ENCODE peak calls at places on chromosomes 11 and 22, in seven cellular contexts. One of them, this sample, is unnamed.

GRCh38 chr11:34773826-34774225 is 142.4 kb downstream of the APIP start:
- DNase-seq in neural progenitor cell: no peak
- DNase-seq in cardiac muscle cell: peak
- DNase-seq in HCT116: no peak
- DNase-seq in psoas muscle: no peak
- DNase-seq in cardiac fibroblast: peak
- DNase-seq in BJ: no peak
- DNase-seq in this sample: peak

GRCh38 chr22:29879738-29880137 is 3.2 kb upstream of the MTMR3 start:
- DNase-seq in cardiac fibroblast: no peak
- DNase-seq in psoas muscle: no peak
- DNase-seq in HCT116: peak
- DNase-seq in neural progenitor cell: no peak
- DNase-seq in cardiac muscle cell: no peak
- DNase-seq in BJ: no peak
- DNase-seq in this sample: no peak

GRCh38 chr11:96045622-96046456 is 121.9 kb upstream of the MTMR2 start:
- DNase-seq in HCT116: no peak
- DNase-seq in cardiac fibroblast: peak
- DNase-seq in neural progenitor cell: peak
- DNase-seq in psoas muscle: peak
- DNase-seq in cardiac muscle cell: peak
- DNase-seq in BJ: peak
- DNase-seq in this sample: peak

GRCh38 chr11:59501931-59502330 is 1.4 kb upstream of the OR4D11 start:
- DNase-seq in BJ: no peak
- DNase-seq in psoas muscle: no peak
- DNase-seq in neural progenitor cell: no peak
- DNase-seq in cardiac muscle cell: no peak
- DNase-seq in cardiac fibroblast: no peak
- DNase-seq in HCT116: no peak
- DNase-seq in this sample: no peak

GRCh38 chr11:9269492-9270030 is 4.4 kb upstream of the DENND5A start:
- DNase-seq in BJ: no peak
- DNase-seq in psoas muscle: no peak
- DNase-seq in neural progenitor cell: no peak
- DNase-seq in HCT116: no peak
- DNase-seq in cardiac muscle cell: peak
- DNase-seq in cardiac fibroblast: peak
- DNase-seq in this sample: peak

GRCh38 chr11:111918390-111919256 is at the start of gene C11orf52:
- DNase-seq in psoas muscle: peak
- DNase-seq in neural progenitor cell: peak
- DNase-seq in HCT116: peak
- DNase-seq in cardiac fibroblast: peak
- DNase-seq in BJ: no peak
- DNase-seq in cardiac muscle cell: peak
- DNase-seq in this sample: no peak

GRCh38 chr22:38782402-38783094 is 11.4 kb downstream of the DNAL4 start:
- DNase-seq in cardiac muscle cell: peak
- DNase-seq in neural progenitor cell: peak
- DNase-seq in HCT116: no peak
- DNase-seq in cardiac fibroblast: peak
- DNase-seq in BJ: no peak
- DNase-seq in psoas muscle: no peak
- DNase-seq in this sample: no peak

GRCh38 chr11:103648670-103649400 is 387.6 kb upstream of the DDI1 start:
- DNase-seq in cardiac muscle cell: peak
- DNase-seq in HCT116: no peak
- DNase-seq in psoas muscle: no peak
- DNase-seq in BJ: no peak
- DNase-seq in cardiac fibroblast: peak
- DNase-seq in neural progenitor cell: no peak
- DNase-seq in this sample: no peak

GRCh38 chr11:111665779-111666178 is 63.5 kb downstream of the SIK2 start:
- DNase-seq in neural progenitor cell: peak
- DNase-seq in cardiac muscle cell: peak
- DNase-seq in BJ: no peak
- DNase-seq in HCT116: no peak
- DNase-seq in cardiac fibroblast: peak
- DNase-seq in psoas muscle: no peak
- DNase-seq in this sample: no peak

GRCh38 chr11:129234978-129235377 is 42.9 kb upstream of the ARHGAP32 start:
- DNase-seq in cardiac muscle cell: no peak
- DNase-seq in psoas muscle: no peak
- DNase-seq in HCT116: no peak
- DNase-seq in neural progenitor cell: no peak
- DNase-seq in BJ: no peak
- DNase-seq in cardiac fibroblast: no peak
- DNase-seq in this sample: no peak

GRCh38 chr11:129226207-129226798 is 34.2 kb upstream of the ARHGAP32 start:
- DNase-seq in HCT116: no peak
- DNase-seq in cardiac muscle cell: no peak
- DNase-seq in psoas muscle: no peak
- DNase-seq in neural progenitor cell: no peak
- DNase-seq in BJ: no peak
- DNase-seq in cardiac fibroblast: no peak
- DNase-seq in this sample: no peak

GRCh38 chr11:129225190-129225589 is 33.1 kb upstream of the ARHGAP32 start:
- DNase-seq in psoas muscle: no peak
- DNase-seq in neural progenitor cell: no peak
- DNase-seq in cardiac muscle cell: peak
- DNase-seq in HCT116: no peak
- DNase-seq in cardiac fibroblast: peak
- DNase-seq in BJ: no peak
- DNase-seq in this sample: no peak

GRCh38 chr11:129224538-129224937 is 32.4 kb upstream of the ARHGAP32 start:
- DNase-seq in HCT116: no peak
- DNase-seq in BJ: no peak
- DNase-seq in neural progenitor cell: no peak
- DNase-seq in cardiac muscle cell: peak
- DNase-seq in psoas muscle: peak
- DNase-seq in cardiac fibroblast: no peak
- DNase-seq in this sample: no peak

DNA sequence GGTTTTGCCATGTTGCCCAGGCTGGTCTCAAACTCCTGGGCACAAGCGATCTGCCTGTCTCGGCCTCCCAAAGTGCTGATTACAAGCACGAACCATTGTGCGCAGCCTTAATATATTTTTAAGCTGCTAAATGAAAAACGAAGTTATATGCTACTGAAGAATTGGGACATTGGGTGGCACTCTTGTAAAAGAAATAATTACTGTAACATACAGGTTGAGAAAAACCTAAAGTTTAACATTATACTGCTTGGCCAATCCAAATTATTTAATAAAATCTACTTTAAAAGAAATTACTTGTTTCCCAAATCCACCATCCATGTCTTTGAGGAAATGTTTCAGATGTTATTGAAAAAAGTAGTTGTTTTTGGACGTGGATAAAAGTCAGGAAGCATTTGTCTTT is 37.9 kb upstream of the ARHGAP32 start:
- DNase-seq in cardiac muscle cell: peak
- DNase-seq in psoas muscle: no peak
- DNase-seq in neural progenitor cell: no peak
- DNase-seq in cardiac fibroblast: peak
- DNase-seq in HCT116: no peak
- DNase-seq in BJ: no peak
- DNase-seq in this sample: no peak
- TF ChIP-seq CTCF in cardiac muscle cell: no peak
- TF ChIP-seq CTCF in psoas muscle: no peak
- TF ChIP-seq CTCF in neural progenitor cell: no peak
- TF ChIP-seq CTCF in cardiac fibroblast: no peak
- TF ChIP-seq CTCF in HCT116: no peak
- TF ChIP-seq CTCF in BJ: no peak
- TF ChIP-seq CTCF in this sample: no peak

DNA sequence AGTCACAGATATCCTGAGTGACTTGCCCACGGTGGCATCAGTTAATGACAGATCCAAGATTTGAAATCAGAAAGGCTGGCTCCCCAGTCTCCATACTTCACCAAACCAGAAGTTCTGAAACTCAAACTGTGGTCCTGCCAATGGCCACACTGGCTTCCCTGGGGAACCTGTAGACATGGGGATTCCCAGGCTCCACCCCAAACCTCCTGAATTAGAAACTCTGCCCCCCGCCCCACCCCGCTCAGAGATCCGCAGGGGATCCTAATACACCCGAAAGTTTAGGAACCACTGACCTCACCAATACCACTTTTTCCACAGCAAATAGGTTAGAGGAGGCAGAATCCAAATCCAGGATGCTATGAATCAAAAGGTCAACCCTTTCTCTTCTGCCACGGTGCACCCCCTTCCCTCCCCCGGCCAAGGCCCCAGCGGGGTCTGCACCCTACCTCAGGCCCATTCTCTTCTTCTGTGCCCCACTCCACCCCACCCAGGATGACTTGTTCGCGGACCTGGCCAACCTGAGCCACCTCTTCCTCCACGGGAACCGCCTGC is 15.4 kb downstream of the RTN4RL2 start:
- DNase-seq in HCT116: no peak
- DNase-seq in cardiac fibroblast: no peak
- DNase-seq in cardiac muscle cell: no peak
- DNase-seq in psoas muscle: no peak
- DNase-seq in neural progenitor cell: no peak
- DNase-seq in BJ: no peak
- DNase-seq in this sample: no peak
- H3K4me3 ChIP-seq in HCT116: no peak
- H3K4me3 ChIP-seq in cardiac fibroblast: peak
- H3K4me3 ChIP-seq in cardiac muscle cell: no peak
- H3K4me3 ChIP-seq in psoas muscle: peak
- H3K4me3 ChIP-seq in neural progenitor cell: peak
- H3K4me3 ChIP-seq in BJ: no peak
- H3K4me3 ChIP-seq in this sample: no peak

DNA sequence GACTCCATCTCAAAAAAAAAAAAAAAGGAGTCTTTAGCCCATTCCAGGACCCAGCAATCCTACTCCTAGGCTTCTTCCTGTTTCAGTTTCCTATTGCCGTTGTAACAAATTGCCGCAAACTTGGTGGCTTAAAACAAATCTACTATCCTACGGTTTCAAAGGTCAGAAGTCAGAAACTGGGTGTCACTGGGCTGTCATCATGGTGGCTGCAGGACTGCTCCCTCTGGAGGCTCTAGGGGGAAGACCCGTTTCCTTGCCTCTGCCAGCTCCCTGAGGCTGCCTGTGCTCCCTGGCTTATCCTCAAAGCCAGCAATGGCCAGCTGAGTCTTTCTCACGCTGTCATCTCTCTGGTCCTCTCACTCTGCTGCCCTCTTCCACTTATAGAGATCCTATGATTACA is 8.7 kb upstream of the DAGLA start:
- DNase-seq in BJ: no peak
- DNase-seq in cardiac fibroblast: no peak
- DNase-seq in HCT116: no peak
- DNase-seq in cardiac muscle cell: no peak
- DNase-seq in psoas muscle: no peak
- DNase-seq in neural progenitor cell: peak
- DNase-seq in this sample: no peak
- TF ChIP-seq CTCF in BJ: peak
- TF ChIP-seq CTCF in cardiac fibroblast: peak
- TF ChIP-seq CTCF in HCT116: peak
- TF ChIP-seq CTCF in cardiac muscle cell: peak
- TF ChIP-seq CTCF in psoas muscle: no peak
- TF ChIP-seq CTCF in neural progenitor cell: peak
- TF ChIP-seq CTCF in this sample: peak

DNA sequence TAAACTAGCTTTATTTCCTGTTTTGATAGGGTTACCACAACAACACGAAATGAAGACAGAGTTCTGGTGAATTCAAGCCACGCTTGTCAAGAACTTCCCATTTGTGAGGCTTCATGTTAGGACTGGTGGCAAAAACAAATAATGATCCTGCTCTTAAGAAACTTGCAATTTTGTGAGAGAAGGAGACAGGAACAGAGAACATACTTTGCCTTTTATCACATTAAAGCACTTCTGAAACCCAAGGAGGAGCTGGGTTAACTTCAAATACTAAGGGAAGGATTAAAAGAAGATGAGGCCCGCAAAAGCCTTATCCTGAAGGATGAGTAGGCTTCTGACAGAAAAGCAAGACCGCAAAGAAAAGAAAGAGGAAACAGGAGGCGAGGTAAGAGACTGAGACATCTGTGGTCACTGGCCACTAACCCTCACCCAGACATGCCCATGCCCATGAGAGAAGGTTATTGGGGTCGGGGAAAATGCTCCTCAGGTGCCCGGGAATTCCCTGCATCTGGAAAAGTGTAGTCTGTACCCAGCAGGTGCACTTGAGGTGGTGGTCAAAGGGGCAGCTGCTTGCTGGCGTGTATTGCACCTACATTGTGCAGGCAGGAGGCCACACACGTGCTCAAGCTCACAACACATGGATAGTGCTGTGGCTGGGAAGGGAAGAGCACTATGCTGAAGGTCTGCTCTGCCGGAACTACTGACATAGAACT is 50.5 kb downstream of the MAPK1 start:
- DNase-seq in HCT116: no peak
- DNase-seq in cardiac muscle cell: peak
- DNase-seq in psoas muscle: no peak
- DNase-seq in cardiac fibroblast: peak
- DNase-seq in BJ: peak
- DNase-seq in neural progenitor cell: no peak
- DNase-seq in this sample: peak
- H3K4me3 ChIP-seq in HCT116: no peak
- H3K4me3 ChIP-seq in cardiac muscle cell: no peak
- H3K4me3 ChIP-seq in psoas muscle: no peak
- H3K4me3 ChIP-seq in cardiac fibroblast: peak
- H3K4me3 ChIP-seq in BJ: no peak
- H3K4me3 ChIP-seq in neural progenitor cell: no peak
- H3K4me3 ChIP-seq in this sample: no peak

DNA sequence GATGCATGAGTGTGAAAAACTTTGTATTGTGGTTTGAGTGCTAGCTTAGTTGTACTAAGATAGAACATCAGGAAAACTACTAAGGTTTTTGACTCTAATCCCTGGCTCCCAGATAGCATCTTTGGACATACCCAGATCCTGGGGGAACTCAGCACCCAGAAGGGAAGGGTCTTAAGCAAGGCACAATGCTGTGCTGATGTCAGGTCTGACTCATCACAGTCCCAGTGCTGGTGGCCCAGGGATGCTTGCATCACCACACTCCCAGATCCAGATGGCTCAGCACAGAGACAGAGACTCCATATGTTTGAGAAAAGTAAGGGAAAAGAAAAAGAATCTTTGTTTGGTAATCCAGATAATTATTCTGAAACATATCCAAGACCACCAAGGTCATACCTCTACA is 18.3 kb upstream of the OR56A3 start:
- DNase-seq in HCT116: no peak
- DNase-seq in psoas muscle: no peak
- DNase-seq in neural progenitor cell: no peak
- DNase-seq in cardiac fibroblast: no peak
- DNase-seq in cardiac muscle cell: no peak
- DNase-seq in BJ: no peak
- DNase-seq in this sample: no peak
- TF ChIP-seq CTCF in HCT116: no peak
- TF ChIP-seq CTCF in psoas muscle: no peak
- TF ChIP-seq CTCF in neural progenitor cell: no peak
- TF ChIP-seq CTCF in cardiac fibroblast: no peak
- TF ChIP-seq CTCF in cardiac muscle cell: no peak
- TF ChIP-seq CTCF in BJ: no peak
- TF ChIP-seq CTCF in this sample: no peak

This sample was measured in retinal pigment epithelial cell.